ENCODE peak calls at places on chromosomes 12 and 14, in nine cellular contexts. N is endothelial cell; K is stimulated activated CD4-positive, alpha-beta T cell treated with anti-CD3 and anti-CD28 coated beads, Interleukin-15, amount 100 ng/mL, for 48 hours; R is lung; F is GM13977; J is NCI-H524; M is GM19239; A is RPMI7951; Q is AG04450. U is an unnamed sample.

GRCh38 chr12:51954465-51955361 is 3.2 kb downstream of the ACVR1B start:
- DNase-seq in N (no peak), K (no peak), R (no peak), F (no peak), J (peak), M (no peak), A (no peak), Q (no peak), U (no peak)

GRCh38 chr12:88314706-88315105 is 172.6 kb downstream of the TMTC3 start:
- DNase-seq in N (no peak), K (no peak), R (no peak), F (no peak), J (no peak), M (no peak), A (no peak), Q (no peak), U (no peak)

GRCh38 chr12:11819643-11820042 is 170.2 kb downstream of the ETV6 start:
- DNase-seq in N (no peak), K (no peak), R (no peak), F (no peak), J (no peak), M (no peak), A (no peak), Q (no peak), U (no peak)

GRCh38 chr12:33588082-33588712 is 148.6 kb upstream of the SYT10 start:
- DNase-seq in N (no peak), K (no peak), R (peak), F (peak), J (no peak), M (peak), A (peak), Q (no peak), U (peak)

GRCh38 chr12:26001530-26001929 is 43.0 kb downstream of the RASSF8 start:
- DNase-seq in N (no peak), K (no peak), R (no peak), F (no peak), J (peak), M (no peak), A (no peak), Q (no peak), U (no peak)

GRCh38 chr14:102370305-102370809 is 7.6 kb downstream of the TECPR2 start:
- DNase-seq in N (no peak), K (no peak), R (no peak), F (no peak), J (no peak), M (no peak), A (no peak), Q (no peak), U (no peak)

GRCh38 chr14:104928391-104929133 is 3.9 kb downstream of the PLD4 start:
- DNase-seq in N (no peak), K (no peak), R (no peak), F (peak), J (no peak), M (no peak), A (no peak), Q (no peak), U (no peak)

GRCh38 chr14:71004481-71004880 is 97.2 kb downstream of the PCNX1 start:
- DNase-seq in N (no peak), K (no peak), R (no peak), F (no peak), J (no peak), M (no peak), A (no peak), Q (no peak), U (no peak)

GRCh38 chr12:109796057-109796456 is 37.1 kb downstream of the TRPV4 start:
- DNase-seq in N (no peak), K (no peak), R (no peak), F (no peak), J (no peak), M (no peak), A (no peak), Q (no peak), U (no peak)

U was measured in GM12865.